ENCODE peak calls at places on chromosomes 2 and 18, in six cellular contexts. Q is tibial artery, N is mammary epithelial cell, C is hepatocyte, G is AG04450, Z is cardiac fibroblast. S is an unnamed sample.

GRCh38 chr18:23862071-23862470 is 152.5 kb upstream of the TTC39C start:
- DNase-seq in Z (peak), C (no peak), N (peak), Q (no peak), G (peak), S (peak)

GRCh38 chr2:15533860-15534480 is 27.2 kb downstream of the NBAS start:
- DNase-seq in N (no peak), Q (no peak), C (no peak), Z (no peak), G (no peak), S (no peak)

GRCh38 chr2:236665572-236666118 is 96.0 kb downstream of the ACKR3 start:
- DNase-seq in Q (no peak), C (no peak), G (no peak), Z (no peak), N (peak), S (peak)

GRCh38 chr2:42089340-42089925 is 41.6 kb downstream of the PKDCC start:
- DNase-seq in Z (peak), N (peak), C (peak), G (no peak), Q (peak), S (peak)

GRCh38 chr2:120654383-120655134 is 81.1 kb upstream of the GLI2 start:
- DNase-seq in C (no peak), N (no peak), Q (no peak), Z (no peak), G (no peak), S (no peak)

GRCh38 chr2:112923237-112923966 is 12.4 kb downstream of the IL37 start:
- DNase-seq in Q (no peak), C (no peak), G (no peak), N (no peak), Z (no peak), S (no peak)

GRCh38 chr2:10658914-10659257 is 30.9 kb downstream of the NOL10 start:
- DNase-seq in Q (no peak), C (no peak), N (no peak), Z (no peak), G (no peak), S (peak)

GRCh38 chr2:231928901-231929725 is 2.9 kb upstream of the NPPC start:
- DNase-seq in Q (no peak), N (no peak), Z (no peak), G (no peak), C (no peak), S (no peak)

GRCh38 chr2:54557601-54558187 is 101.6 kb downstream of the SPTBN1 start:
- DNase-seq in Q (peak), G (no peak), Z (peak), N (peak), C (peak), S (peak)

GRCh38 chr2:30226144-30227032 is 4.9 kb upstream of the LBH start:
- DNase-seq in C (no peak), Q (no peak), N (no peak), G (no peak), Z (peak), S (peak)

GRCh38 chr2:67453365-67453764 is 56.2 kb downstream of the ETAA1 start:
- DNase-seq in Z (no peak), G (no peak), C (no peak), Q (no peak), N (peak), S (no peak)

GRCh38 chr18:53971331-53971730 is 253.1 kb downstream of the MBD2 start:
- DNase-seq in G (no peak), Q (no peak), N (peak), Z (no peak), C (no peak), S (no peak)

GRCh38 chr18:79380816-79381806 is 14.6 kb upstream of the NFATC1 start:
- DNase-seq in G (no peak), Q (peak), C (peak), N (no peak), Z (peak), S (peak)

GRCh38 chr2:72412214-72412613 is 264.6 kb upstream of the CYP26B1 start:
- DNase-seq in N (no peak), C (no peak), G (no peak), Z (no peak), Q (no peak), S (no peak)

GRCh38 chr18:37712776-37713175 is 147.2 kb upstream of the CELF4 start:
- DNase-seq in N (peak), G (no peak), C (no peak), Q (no peak), Z (peak), S (no peak)

GRCh38 chr2:169086893-169087467 is 17.6 kb downstream of the DHRS9 start:
- DNase-seq in C (no peak), Q (no peak), Z (no peak), N (peak), G (no peak), S (no peak)

GRCh38 chr2:200300650-200301314 is 5.7 kb upstream of the SPATS2L start:
- DNase-seq in G (no peak), Q (no peak), Z (peak), N (peak), C (peak), S (peak)

GRCh38 chr2:11675423-11676112 is 5.6 kb upstream of the NTSR2 start:
- DNase-seq in Z (no peak), N (no peak), Q (no peak), C (no peak), G (no peak), S (no peak)

GRCh38 chr2:169584005-169584877 is at the start of gene PPIG:
- DNase-seq in N (peak), G (peak), Q (peak), Z (peak), C (peak), S (peak)

GRCh38 chr18:60070631-60071030 is 170.8 kb downstream of the PMAIP1 start:
- DNase-seq in Z (no peak), G (no peak), C (no peak), Q (no peak), N (peak), S (no peak)

DNA sequence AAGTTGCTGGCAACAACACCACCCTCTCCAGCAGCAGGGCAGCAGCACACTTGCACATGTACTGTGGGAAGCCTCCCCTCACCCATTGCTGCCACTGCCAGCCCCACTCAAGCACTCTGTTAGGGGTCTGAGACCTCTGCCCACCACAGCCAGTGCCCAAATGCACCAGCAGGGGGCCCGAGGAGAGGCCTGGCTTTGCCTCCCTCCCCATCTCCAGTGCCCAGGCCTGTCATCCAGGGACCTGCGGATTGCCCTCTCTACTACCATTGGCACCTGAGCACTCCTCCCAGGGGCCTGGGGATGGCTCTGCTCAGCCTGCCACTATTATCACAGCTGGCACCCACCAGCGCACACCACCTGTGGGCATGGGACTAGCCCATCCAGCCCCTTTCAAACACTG is 175.7 kb downstream of the PMAIP1 start:
- DNase-seq in G (no peak), C (no peak), Q (no peak), Z (no peak), N (no peak), S (no peak)
- TF ChIP-seq CTCF in G (no peak), C (no peak), Q (no peak), Z (no peak), N (no peak), S (no peak)

GRCh38 chr2:85728342-85728741 is 25.4 kb upstream of the ATOH8 start:
- DNase-seq in C (no peak), Q (no peak), G (no peak), N (no peak), Z (no peak), S (no peak)
- H3K4me3 ChIP-seq in C (no peak), Q (no peak), G (no peak), N (no peak), Z (no peak), S (no peak)

GRCh38 chr2:233404227-233404626 is 49.9 kb downstream of the DGKD start:
- DNase-seq in Q (no peak), N (peak), G (no peak), Z (peak), C (no peak), S (no peak)
- TF ChIP-seq CTCF in Q (peak), N (peak), G (peak), Z (peak), C (peak), S (peak)

GRCh38 chr2:174952607-174953006 is 52.6 kb downstream of the CHN1 start:
- DNase-seq in Z (no peak), Q (no peak), C (no peak), G (no peak), N (no peak), S (peak)

GRCh38 chr2:174951746-174952145 is 53.4 kb downstream of the CHN1 start:
- DNase-seq in C (no peak), Z (peak), G (peak), N (peak), Q (no peak), S (peak)

GRCh38 chr2:174945601-174946260 is 59.5 kb downstream of the CHN1 start:
- DNase-seq in Z (no peak), N (no peak), G (no peak), C (no peak), Q (no peak), S (no peak)

DNA sequence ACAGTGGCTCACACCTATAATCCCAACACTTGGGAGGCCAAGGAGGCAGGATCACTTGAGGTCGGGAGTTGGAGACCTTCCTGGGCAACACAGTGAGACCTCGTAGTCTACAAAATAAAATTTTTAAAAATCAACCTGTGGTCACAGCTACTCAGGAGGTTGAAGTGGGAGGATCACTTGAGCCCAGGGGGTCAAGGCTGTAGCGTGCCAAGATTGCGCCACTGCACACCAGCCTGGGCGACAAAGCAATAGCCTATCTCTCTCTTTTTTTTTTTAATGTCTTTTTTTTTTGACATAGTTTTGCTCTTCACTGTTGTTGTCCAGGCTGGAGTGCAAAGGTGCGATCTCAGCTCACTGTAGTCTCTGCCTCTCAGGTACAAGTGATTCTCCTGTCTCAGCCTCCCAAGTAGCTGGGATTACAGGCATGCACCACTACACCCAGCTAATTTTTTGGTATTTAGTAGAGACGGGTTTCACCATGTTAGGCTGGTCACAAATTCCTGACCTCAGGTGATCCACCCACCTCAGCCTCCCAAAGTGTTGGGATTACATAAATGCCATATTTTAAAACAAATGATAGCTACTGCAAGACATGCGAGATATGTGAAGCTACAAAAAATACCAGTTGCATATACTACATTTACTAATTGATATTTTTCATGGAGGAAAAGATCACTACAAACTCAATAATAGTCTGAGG is 55.0 kb downstream of the CHN1 start:
- DNase-seq in Q (no peak), C (no peak), G (no peak), Z (no peak), N (no peak), S (no peak)
- H3K4me3 ChIP-seq in Q (no peak), C (no peak), G (no peak), Z (no peak), N (no peak), S (no peak)

DNA sequence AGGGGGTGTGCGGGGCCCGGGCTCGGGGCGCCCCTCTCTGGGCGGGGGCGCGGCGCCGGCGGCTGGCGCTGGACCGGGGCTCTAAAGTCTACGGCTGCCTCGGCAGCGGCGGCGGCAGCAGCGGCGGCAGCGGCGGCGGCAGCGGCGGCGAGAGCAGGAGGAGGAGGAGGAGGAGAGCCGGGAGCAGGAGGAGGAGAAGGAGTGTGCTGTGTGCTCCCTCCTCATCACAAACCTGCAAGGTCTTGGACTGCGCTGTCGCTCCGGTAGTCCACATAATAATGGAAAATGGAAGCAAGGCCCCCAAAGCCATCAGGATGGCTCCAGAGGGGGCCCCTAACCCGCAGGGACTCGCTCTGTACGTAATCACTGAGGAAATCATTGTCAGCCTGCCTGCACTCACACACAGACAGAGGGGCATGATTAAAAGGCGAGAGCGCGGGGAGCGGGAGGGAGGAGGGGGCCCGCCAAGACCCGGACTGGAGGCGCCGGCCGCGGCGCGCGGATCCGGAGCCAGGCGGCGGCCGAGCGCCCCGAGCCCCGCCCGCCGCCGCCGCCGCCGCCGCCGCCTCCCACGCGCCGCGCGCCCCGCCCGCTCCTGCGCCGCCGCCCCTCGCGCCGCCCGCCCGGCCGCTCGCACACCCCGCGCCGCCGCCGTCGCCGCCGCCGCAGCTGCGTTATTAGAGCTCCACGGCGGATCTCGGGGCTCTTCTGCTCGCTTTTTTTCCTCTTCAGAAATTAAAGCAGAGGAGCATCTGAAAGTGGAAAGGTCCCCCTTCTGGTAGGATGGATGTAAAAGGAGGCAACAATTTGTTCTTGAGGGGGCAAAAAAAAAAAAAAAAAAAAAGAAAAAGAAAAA is at the start of gene ZNF521:
- DNase-seq in C (peak), G (peak), Z (peak), Q (peak), N (peak), S (peak)
- TF ChIP-seq CTCF in C (peak), G (peak), Z (peak), Q (no peak), N (peak), S (peak)